ENCODE peak calls at places on chromosomes 3 and 15, in seven cellular contexts. I is fibroblast of lung, L is fibroblast of the aortic adventitia, Q is GM23248, F is heart left ventricle, M is HCT116, X is AG04449. R is an unnamed sample.

GRCh38 chr15:43086551-43086950 is 19.3 kb downstream of the UBR1 start:
- DNase-seq in I (peak), M (no peak), L (no peak), F (no peak), X (no peak), Q (peak), R (no peak)

GRCh38 chr3:153574445-153574844 is 412.4 kb downstream of the RAP2B start:
- DNase-seq in M (no peak), L (peak), X (no peak), I (peak), Q (no peak), F (no peak), R (peak)

GRCh38 chr15:85427286-85428028 is 47.1 kb downstream of the AKAP13 start:
- DNase-seq in F (no peak), M (no peak), L (no peak), I (no peak), X (no peak), Q (no peak), R (no peak)

GRCh38 chr3:66499881-66500574 is 794 bp downstream of the LRIG1 start:
- DNase-seq in M (no peak), Q (peak), L (no peak), X (no peak), I (peak), F (peak), R (no peak)

GRCh38 chr15:60392986-60393811 is 4.6 kb downstream of the ANXA2 start:
- DNase-seq in X (peak), Q (peak), I (peak), L (peak), F (peak), M (peak), R (peak)

GRCh38 chr3:68943753-68944500 is 11.6 kb upstream of the TAFA4 start:
- DNase-seq in X (no peak), Q (no peak), F (no peak), L (no peak), I (no peak), M (no peak), R (no peak)

GRCh38 chr3:129211772-129212171 is 28.1 kb upstream of the CNBP start:
- DNase-seq in I (peak), X (no peak), L (peak), F (peak), Q (peak), M (peak), R (peak)

GRCh38 chr3:138062626-138063025 is 52.7 kb downstream of the CLDN18 start:
- DNase-seq in F (no peak), M (no peak), Q (peak), I (peak), X (no peak), L (peak), R (peak)

GRCh38 chr3:4704552-4704951 is 211.4 kb downstream of the ITPR1 start:
- DNase-seq in I (no peak), F (no peak), X (no peak), M (no peak), L (no peak), Q (no peak), R (no peak)

GRCh38 chr15:25181290-25182097 is 226.7 kb downstream of the SNRPN start:
- DNase-seq in Q (no peak), F (no peak), X (no peak), M (no peak), I (no peak), L (no peak), R (no peak)

GRCh38 chr3:119420196-119420595 is 43.2 kb downstream of the TMEM39A start:
- DNase-seq in F (no peak), Q (no peak), M (no peak), I (no peak), L (no peak), X (no peak), R (no peak)

GRCh38 chr3:177961784-177962183 is 574.5 kb upstream of the KCNMB2 start:
- DNase-seq in I (no peak), F (no peak), Q (no peak), L (no peak), M (no peak), X (no peak), R (no peak)

GRCh38 chr15:39833515-39833981 is 50.9 kb upstream of the FSIP1 start:
- DNase-seq in Q (peak), L (peak), F (no peak), I (peak), X (peak), M (no peak), R (no peak)

GRCh38 chr15:60544581-60545115 is 65.7 kb upstream of the ICE2 start:
- DNase-seq in L (no peak), I (no peak), X (no peak), M (no peak), F (no peak), Q (no peak), R (no peak)

GRCh38 chr15:93070901-93071300 is 18.1 kb downstream of the RGMA start:
- DNase-seq in L (no peak), F (no peak), I (no peak), M (no peak), X (no peak), Q (no peak), R (no peak)
- H3K4me3 ChIP-seq in L (peak), F (no peak), I (peak), M (no peak), X (peak), Q (no peak), R (no peak)

DNA sequence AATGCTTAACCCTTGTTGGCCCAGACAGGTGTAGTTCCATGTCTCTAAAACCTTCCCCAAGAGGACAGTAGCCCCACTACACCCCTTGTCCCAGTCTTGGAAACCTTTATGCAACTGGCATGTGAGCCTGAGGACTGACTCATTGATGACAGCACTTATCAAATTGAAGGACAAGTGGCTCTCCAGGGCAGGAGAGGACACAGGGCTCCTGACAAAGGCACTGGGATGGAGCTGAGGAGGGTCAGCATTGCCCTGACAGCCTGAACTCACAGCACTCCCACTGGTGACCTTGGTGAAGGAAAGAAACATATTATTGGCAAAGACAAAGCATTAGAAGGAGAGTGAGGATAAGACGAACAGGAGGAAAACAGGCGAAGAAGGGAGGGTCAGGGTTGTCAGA is 139.9 kb downstream of the EPHB1 start:
- DNase-seq in L (no peak), F (no peak), I (no peak), X (no peak), M (no peak), Q (no peak), R (no peak)
- H3K4me3 ChIP-seq in L (no peak), F (no peak), I (no peak), X (no peak), M (no peak), Q (no peak), R (no peak)

DNA sequence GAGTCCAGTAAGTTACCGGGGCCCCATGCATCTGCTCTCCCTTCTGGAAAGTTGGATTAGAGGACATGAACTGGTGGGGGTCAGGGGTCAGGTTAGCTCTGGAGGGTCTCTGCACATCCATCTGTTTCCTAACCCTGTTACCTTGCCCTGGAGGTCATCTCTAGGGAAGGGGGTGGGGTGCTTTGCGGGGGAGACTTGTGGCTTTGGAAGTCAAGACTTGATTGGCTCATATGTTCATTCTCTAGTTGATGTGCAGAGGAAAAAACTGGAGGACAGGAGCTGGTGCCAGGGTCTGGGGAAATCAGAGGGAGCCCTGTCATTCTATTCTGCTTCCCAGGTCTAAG is 42.9 kb upstream of the ROPN1 start:
- DNase-seq in Q (no peak), F (no peak), X (no peak), I (no peak), M (no peak), L (no peak), R (no peak)
- H3K4me3 ChIP-seq in Q (no peak), F (peak), X (peak), I (peak), M (no peak), L (no peak), R (no peak)

DNA sequence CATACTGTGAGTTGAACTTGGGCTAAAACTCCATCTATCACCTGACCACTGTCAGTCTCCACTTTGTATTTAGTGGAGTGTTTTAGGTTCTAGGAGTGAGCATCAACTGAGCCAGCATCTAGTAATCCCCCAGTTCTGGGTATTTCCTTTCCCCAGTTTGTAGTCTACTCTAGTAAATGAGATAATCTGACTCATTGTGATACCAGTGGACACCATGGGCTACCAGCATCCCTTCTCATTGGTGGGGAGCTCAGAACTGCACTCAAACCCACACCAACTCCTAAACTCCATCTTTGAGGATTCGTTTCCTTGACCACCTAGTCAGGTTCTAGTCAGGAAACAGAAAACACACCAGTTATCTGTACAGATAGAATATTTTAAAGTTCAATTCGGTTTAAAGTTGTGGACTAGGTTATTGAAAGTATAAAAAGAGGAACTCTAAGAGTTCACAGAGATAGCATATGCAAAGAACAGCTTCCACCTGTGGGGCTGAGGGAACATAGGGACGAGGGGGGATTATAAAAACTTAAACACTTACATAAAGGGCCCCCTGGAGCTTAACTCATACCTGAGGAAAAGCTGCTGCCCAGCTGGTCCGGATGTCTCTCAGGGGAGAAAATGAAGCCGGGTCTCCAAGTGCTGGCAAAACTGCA is 36.0 kb downstream of the LEO1 start:
- DNase-seq in I (no peak), Q (no peak), F (no peak), M (no peak), X (no peak), L (no peak), R (no peak)
- H3K4me3 ChIP-seq in I (no peak), Q (no peak), F (no peak), M (no peak), X (no peak), L (no peak), R (no peak)

GRCh38 chr15:90955911-90956310 is 1.2 kb downstream of the RCCD1 start:
- DNase-seq in Q (no peak), F (no peak), X (no peak), I (no peak), L (no peak), M (no peak), R (no peak)
- H3K4me3 ChIP-seq in Q (peak), F (no peak), X (no peak), I (peak), L (no peak), M (peak), R (no peak)

GRCh38 chr3:127593187-127593586 is 2.7 kb upstream of the TPRA1 start:
- DNase-seq in I (no peak), M (no peak), X (no peak), F (no peak), Q (no peak), L (no peak), R (no peak)

GRCh38 chr3:127595303-127595702 is 2.9 kb upstream of the MCM2 start:
- DNase-seq in I (no peak), F (no peak), Q (no peak), L (no peak), X (no peak), M (no peak), R (no peak)

GRCh38 chr3:127600749-127601456 is 2.7 kb downstream of the MCM2 start:
- DNase-seq in M (no peak), X (no peak), I (no peak), L (no peak), Q (no peak), F (no peak), R (no peak)

GRCh38 chr3:127598841-127599570 is 795 bp downstream of the MCM2 start:
- DNase-seq in X (no peak), Q (no peak), L (no peak), F (no peak), I (no peak), M (no peak), R (no peak)

DNA sequence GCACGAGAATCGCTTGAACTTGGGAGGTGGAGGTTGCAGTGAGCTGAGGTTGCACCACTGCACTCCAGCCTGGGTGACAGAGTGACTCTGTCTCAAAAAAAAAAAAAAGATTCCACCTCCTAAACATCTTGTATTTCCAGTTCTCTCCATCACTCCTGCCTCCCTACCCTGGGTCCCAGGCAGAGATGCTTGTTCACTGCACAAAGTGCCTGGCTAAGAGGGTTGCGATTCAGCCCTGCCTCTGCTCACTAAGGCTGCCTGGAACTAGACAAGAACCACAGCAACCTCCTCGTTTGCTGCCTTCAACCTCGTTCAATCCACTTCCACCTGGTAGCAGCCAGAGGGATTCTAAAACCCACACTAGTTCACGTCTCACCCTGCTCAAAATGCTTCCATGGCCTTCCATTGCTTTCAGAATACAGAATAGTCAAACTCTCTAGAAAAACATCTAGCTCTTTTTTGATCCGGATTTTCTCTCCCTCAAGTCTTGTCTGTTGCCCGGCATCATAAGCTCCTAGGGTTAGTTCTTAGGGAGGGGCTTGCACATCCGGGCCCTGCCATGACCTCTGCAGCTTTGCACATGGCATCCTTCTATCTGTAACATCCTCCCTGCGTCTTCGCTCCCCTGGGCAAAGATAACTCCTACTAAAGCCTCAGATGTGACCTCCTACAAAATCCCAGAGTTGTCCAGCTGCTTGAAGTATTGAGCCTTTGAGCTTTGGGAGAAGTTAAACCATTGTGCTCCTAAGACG is 1.0 kb upstream of the MCM2 start:
- DNase-seq in M (no peak), I (no peak), X (no peak), Q (no peak), L (no peak), F (no peak), R (no peak)
- H3K4me3 ChIP-seq in M (peak), I (peak), X (no peak), Q (peak), L (no peak), F (peak), R (no peak)

GRCh38 chr3:116444819-116445290 is 432 bp downstream of the LSAMP start:
- DNase-seq in I (peak), Q (peak), L (peak), F (peak), M (no peak), X (no peak), R (no peak)
- H3K4me3 ChIP-seq in I (peak), Q (peak), L (peak), F (peak), M (no peak), X (peak), R (peak)

GRCh38 chr3:57796261-57796660 is 40.2 kb downstream of the SLMAP start:
- DNase-seq in L (no peak), M (no peak), I (no peak), F (no peak), Q (peak), X (no peak), R (no peak)
- H3K4me3 ChIP-seq in L (no peak), M (peak), I (no peak), F (no peak), Q (no peak), X (no peak), R (no peak)

GRCh38 chr3:98734311-98734710 is 28.8 kb upstream of the ST3GAL6 start:
- DNase-seq in F (no peak), L (no peak), I (no peak), X (no peak), M (no peak), Q (no peak), R (no peak)
- H3K4me3 ChIP-seq in F (peak), L (peak), I (peak), X (no peak), M (no peak), Q (no peak), R (no peak)

DNA sequence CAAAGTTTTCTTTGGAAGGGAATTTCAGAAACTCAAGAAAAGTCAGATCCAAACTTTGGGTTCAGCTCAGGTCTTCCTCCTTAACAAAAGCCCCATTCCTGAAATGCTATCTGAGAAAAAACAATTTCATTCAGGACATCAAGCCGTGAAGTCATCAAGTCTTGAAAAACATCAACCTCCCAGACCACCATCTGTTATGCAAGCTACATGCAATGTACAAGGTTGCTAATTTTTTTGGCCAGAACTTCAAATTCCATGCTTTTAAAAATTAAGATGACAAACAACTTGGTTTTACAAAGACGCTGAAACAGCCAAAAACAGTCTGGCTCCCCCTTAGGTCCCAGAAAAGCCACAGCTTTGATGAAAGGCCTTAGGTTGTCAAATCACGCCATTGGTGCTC is 53.9 kb upstream of the WNT5A start:
- DNase-seq in I (no peak), M (no peak), Q (no peak), X (no peak), F (no peak), L (peak), R (no peak)
- H3K4me3 ChIP-seq in I (no peak), M (no peak), Q (no peak), X (no peak), F (no peak), L (no peak), R (no peak)